ENCODE peak calls at places on chromosomes 11 and 22, in seven cellular contexts. K is H1, S is GM12878, X is SK-N-SH, I is K562, G is HepG2, P is HCT116. H is an unnamed sample.
A peak's percentile ranks its signal among the peaks of the same experiment; 100 is the strongest.

GRCh38 chr11:130513132-130513531 is 64.7 kb downstream of the ADAMTS15 start:
- DNase-seq in X (no peak), K (no peak), S (no peak), P (no peak), G (no peak), I (no peak), H (no peak)

GRCh38 chr22:37805878-37806277 is 1.9 kb upstream of the GCAT start:
- DNase-seq in I (no peak), P (no peak), S (no peak), K (no peak), G (no peak), X (no peak), H (no peak)

GRCh38 chr11:127998421-127998820 is 588.9 kb downstream of the ETS1 start:
- DNase-seq in I (no peak), P (no peak), S (no peak), X (no peak), K (no peak), G (no peak), H (no peak)

GRCh38 chr11:33696931-33697638 is 3.5 kb downstream of the C11orf91 start:
- DNase-seq in K (no peak), P (no peak), G (no peak), S (no peak), I (no peak), X (no peak), H (no peak)

GRCh38 chr11:58900479-58901420 is 38.5 kb upstream of the GLYATL1 start:
- DNase-seq in I (peak; percentile 59), K (peak; percentile 98), X (peak; percentile 25), S (peak; percentile 16), P (peak; percentile 80), G (peak; percentile 56), H (peak; percentile 68)

GRCh38 chr11:128678017-128678416 is 15.9 kb upstream of the FLI1 start:
- DNase-seq in P (no peak), X (no peak), K (no peak), S (no peak), G (no peak), I (no peak), H (no peak)

GRCh38 chr11:121964591-121964990 is 151.4 kb downstream of the BLID start:
- DNase-seq in S (no peak), K (no peak), X (no peak), P (no peak), I (no peak), G (no peak), H (no peak)

GRCh38 chr22:42443240-42444059 is 11.2 kb upstream of the NFAM1 start:
- DNase-seq in X (no peak), G (no peak), K (no peak), P (no peak), I (no peak), S (no peak), H (no peak)

GRCh38 chr11:4577761-4578160 is 3.8 kb upstream of the OR52I2 start:
- DNase-seq in P (no peak), S (no peak), I (no peak), G (no peak), K (no peak), X (no peak), H (peak; percentile 2)

GRCh38 chr11:97703815-97704214 is 1314.0 kb downstream of the JRKL start:
- DNase-seq in S (no peak), P (no peak), K (no peak), X (no peak), G (no peak), I (no peak), H (no peak)

GRCh38 chr11:79461144-79461543 is 20.3 kb upstream of the TENM4 start:
- DNase-seq in P (peak; percentile 1), K (no peak), I (no peak), S (no peak), G (peak; percentile 7), X (peak; percentile 18), H (no peak)

GRCh38 chr11:82892611-82893169 is 7.5 kb downstream of the PRCP start:
- DNase-seq in P (no peak), G (no peak), S (no peak), X (no peak), I (no peak), K (no peak), H (no peak)

GRCh38 chr11:94553938-94554337 is 10.2 kb downstream of the FUT4 start:
- DNase-seq in P (no peak), I (no peak), K (no peak), G (no peak), X (no peak), S (no peak), H (no peak)

GRCh38 chr11:32161293-32161692 is 70.4 kb downstream of the RCN1 start:
- DNase-seq in S (no peak), G (no peak), K (no peak), P (no peak), I (no peak), X (no peak), H (no peak)

GRCh38 chr22:44181912-44182590 is 1.3 kb downstream of the PARVG start:
- DNase-seq in S (no peak), I (peak; percentile 12), X (no peak), P (no peak), G (no peak), K (no peak), H (no peak)
- TF ChIP-seq JUND in S (no peak), I (no peak), X (no peak), P (no peak), G (no peak), K (no peak), H (no peak)

DNA sequence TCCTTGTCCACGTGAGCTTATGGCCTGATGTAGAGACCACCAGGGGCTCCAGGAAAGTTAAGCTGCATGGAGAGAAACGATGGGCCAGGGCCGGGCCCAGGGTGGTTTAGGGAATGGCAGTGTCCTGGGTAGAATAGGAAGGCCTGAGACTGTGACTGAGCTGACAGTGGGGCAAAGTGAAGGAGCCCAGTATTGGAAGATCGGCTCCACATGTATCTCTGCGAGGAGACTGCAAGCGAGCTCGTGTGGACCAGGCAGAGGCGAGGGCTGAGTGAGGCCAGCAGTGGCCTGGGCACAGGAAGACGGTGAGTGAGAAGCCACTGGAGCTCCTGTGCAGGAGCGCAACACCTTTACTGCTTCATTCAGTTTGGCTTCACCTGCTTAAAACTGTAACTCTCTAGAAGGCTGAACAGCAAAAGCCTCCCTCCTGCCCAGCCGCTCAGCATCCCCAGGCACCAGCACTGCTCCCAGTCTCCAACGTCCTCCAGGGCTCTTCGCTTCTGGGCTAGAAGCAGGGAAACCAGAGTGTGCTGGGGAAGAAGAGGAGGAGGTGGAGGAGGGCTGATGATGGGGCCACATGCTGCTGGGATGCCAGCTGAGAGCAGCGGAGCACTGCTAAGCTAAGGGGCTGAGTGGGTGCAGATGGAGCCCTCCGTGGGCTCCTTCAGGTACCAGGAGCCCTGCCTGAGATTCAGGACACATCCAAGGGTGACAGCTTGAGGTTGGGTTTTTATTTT is 13.5 kb downstream of the TCIRG1 start:
- DNase-seq in G (no peak), X (no peak), P (no peak), S (no peak), I (no peak), K (no peak), H (no peak)
- TF ChIP-seq JUND in G (no peak), X (no peak), P (no peak), S (no peak), I (no peak), K (no peak), H (no peak)

GRCh38 chr22:30262917-30263741 is 3.5 kb downstream of the OSM start:
- DNase-seq in K (peak; percentile 98), S (no peak), X (peak; percentile 92), P (no peak), I (peak; percentile 74), G (peak; percentile 64), H (peak; percentile 56)
- TF ChIP-seq JUND in K (no peak), S (no peak), X (no peak), P (no peak), I (no peak), G (no peak), H (no peak)

DNA sequence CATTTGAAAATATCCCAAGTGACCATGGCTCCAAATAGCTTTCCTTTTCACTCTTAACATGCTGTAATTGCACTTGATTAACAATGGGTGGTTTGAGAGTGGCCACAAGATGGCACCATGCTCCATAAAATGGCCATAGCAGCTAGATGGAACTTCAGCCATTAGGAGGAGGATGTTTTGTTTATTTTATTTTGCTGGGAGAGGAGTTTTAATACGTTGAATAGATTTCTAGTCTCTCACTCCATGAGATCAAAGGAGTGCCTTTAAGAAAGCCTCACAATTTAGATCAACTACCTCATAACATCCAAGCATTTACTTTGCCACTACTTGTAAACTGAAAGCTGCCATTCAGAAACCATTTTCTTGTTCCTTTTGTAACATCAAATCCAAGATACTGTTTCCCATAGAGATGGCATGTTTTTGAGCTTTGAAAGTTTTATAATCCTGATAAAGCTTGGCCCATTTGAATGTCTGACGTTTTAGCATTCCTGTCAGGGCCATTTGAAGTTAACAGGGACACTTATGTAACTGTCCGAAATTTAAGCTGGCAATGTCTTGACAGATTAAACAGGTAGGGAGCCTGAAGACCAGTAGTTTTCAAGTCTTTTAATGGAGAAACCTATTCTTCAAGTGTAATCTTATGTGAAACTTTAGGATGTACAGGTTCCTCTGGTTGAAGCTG is 4.7 kb downstream of the FEN1 start:
- DNase-seq in G (peak; percentile 78), I (no peak), P (peak; percentile 76), S (peak; percentile 52), K (no peak), X (peak; percentile 71), H (peak; percentile 88)
- TF ChIP-seq JUND in G (no peak), I (peak; percentile 12), P (no peak), S (no peak), K (no peak), X (no peak), H (no peak)

GRCh38 chr11:63768232-63769043 is at the start of gene ZFTA:
- DNase-seq in K (peak; percentile 90), P (no peak), I (peak; percentile 88), X (peak; percentile 98), S (no peak), G (no peak), H (peak; percentile 85)
- TF ChIP-seq JUND in K (no peak), P (no peak), I (no peak), X (no peak), S (no peak), G (no peak), H (no peak)